ENCODE peak calls at places on chromosomes 16 and 17, in eight cellular contexts. P, H, C, N, D, X, S and Q are unnamed samples.

GRCh38 chr16:57380671-57381462 is 8.6 kb downstream of the CX3CL1 start:
- DNase-seq in X (no peak), D (no peak), S (peak), N (peak), P (no peak), H (no peak), C (no peak), Q (peak)

GRCh38 chr17:66549731-66550207 is 247.4 kb downstream of the PRKCA start:
- DNase-seq in N (no peak), D (no peak), P (no peak), X (peak), S (no peak), C (no peak), H (no peak), Q (no peak)

GRCh38 chr16:2816751-2817495 is at the start of gene PRSS21:
- DNase-seq in N (no peak), S (no peak), P (no peak), C (no peak), X (no peak), H (peak), D (no peak), Q (no peak)

GRCh38 chr17:61408151-61409041 is 8.8 kb downstream of the TBX2 start:
- DNase-seq in C (no peak), S (peak), N (no peak), P (peak), H (no peak), D (no peak), X (no peak), Q (no peak)

GRCh38 chr17:19410875-19411291 is at the start of gene RNF112:
- DNase-seq in H (no peak), N (no peak), C (no peak), S (no peak), X (peak), P (no peak), D (no peak), Q (no peak)

GRCh38 chr17:72525225-72525988 is 404.6 kb downstream of the SOX9 start:
- DNase-seq in C (no peak), N (peak), D (no peak), S (no peak), H (no peak), X (no peak), P (no peak), Q (no peak)

GRCh38 chr17:30219315-30219714 is 16.2 kb downstream of the SLC6A4 start:
- DNase-seq in N (no peak), S (no peak), X (no peak), H (no peak), D (no peak), P (no peak), C (no peak), Q (no peak)

GRCh38 chr16:79902351-79902750 is 301.8 kb upstream of the MAF start:
- DNase-seq in S (no peak), P (no peak), X (no peak), D (no peak), N (no peak), C (no peak), H (no peak), Q (no peak)

GRCh38 chr16:57635266-57636097 is 7.1 kb downstream of the ADGRG1 start:
- DNase-seq in X (no peak), C (no peak), H (no peak), D (no peak), S (no peak), N (peak), P (no peak), Q (no peak)

GRCh38 chr16:85555549-85556455 is 57.3 kb upstream of the GSE1 start:
- DNase-seq in C (no peak), N (peak), H (peak), P (peak), X (peak), D (no peak), S (peak), Q (no peak)

GRCh38 chr16:86075839-86076440 is 177.0 kb downstream of the IRF8 start:
- DNase-seq in X (no peak), C (no peak), S (no peak), P (no peak), H (no peak), N (no peak), D (no peak), Q (no peak)

GRCh38 chr17:3213587-3213986 is 6.1 kb downstream of the OR1A1 start:
- DNase-seq in D (no peak), N (no peak), C (no peak), P (no peak), X (no peak), S (no peak), H (no peak), Q (no peak)

GRCh38 chr17:4541041-4541327 is 14.2 kb downstream of the MYBBP1A start:
- DNase-seq in P (no peak), N (no peak), C (no peak), S (no peak), X (no peak), H (no peak), D (no peak), Q (no peak)

GRCh38 chr16:57742543-57742942 is 7.0 kb downstream of the KATNB1 start:
- DNase-seq in S (no peak), C (no peak), P (no peak), X (no peak), N (no peak), D (no peak), H (no peak), Q (no peak)

GRCh38 chr17:27384261-27384701 is 72.0 kb upstream of the KSR1 start:
- DNase-seq in P (no peak), C (no peak), N (no peak), X (peak), D (no peak), S (peak), H (no peak), Q (no peak)

GRCh38 chr17:55709440-55709839 is 13.2 kb downstream of the TMEM100 start:
- DNase-seq in D (no peak), X (no peak), H (no peak), P (no peak), S (no peak), N (no peak), C (no peak), Q (no peak)

GRCh38 chr17:20988001-20988641 is 54.7 kb downstream of the USP22 start:
- DNase-seq in X (no peak), D (no peak), H (no peak), N (no peak), P (no peak), S (no peak), C (no peak), Q (no peak)

GRCh38 chr17:48234922-48235321 is 127.4 kb downstream of the SNX11 start:
- DNase-seq in S (no peak), X (no peak), P (no peak), C (no peak), D (no peak), N (no peak), H (no peak), Q (no peak)

GRCh38 chr17:17140590-17140980 is 65.5 kb downstream of the PLD6 start:
- DNase-seq in C (no peak), H (no peak), N (no peak), D (no peak), P (no peak), X (peak), S (peak), Q (no peak)

GRCh38 chr17:83053779-83054451 is 25.5 kb upstream of the METRNL start:
- DNase-seq in S (no peak), D (no peak), H (no peak), N (peak), C (no peak), X (no peak), P (no peak), Q (no peak)

GRCh38 chr16:82344157-82344556 is 174.1 kb upstream of the MPHOSPH6 start:
- DNase-seq in C (no peak), H (no peak), D (no peak), X (peak), N (peak), P (no peak), S (no peak), Q (peak)

GRCh38 chr17:39669897-39670735 is 1.9 kb downstream of the PNMT start:
- DNase-seq in P (no peak), S (no peak), N (no peak), D (no peak), H (no peak), X (no peak), C (no peak), Q (no peak)

GRCh38 chr16:59060212-59060611 is 326.1 kb upstream of the GOT2 start:
- DNase-seq in D (no peak), N (no peak), H (no peak), C (no peak), S (no peak), X (peak), P (no peak), Q (no peak)

GRCh38 chr17:61211233-61211632 is 188.4 kb upstream of the TBX2 start:
- DNase-seq in P (no peak), D (no peak), C (no peak), S (no peak), X (no peak), N (no peak), H (no peak), Q (no peak)

GRCh38 chr16:1643521-1643920 is 31.4 kb downstream of the CRAMP1 start:
- DNase-seq in N (no peak), C (no peak), X (no peak), P (no peak), D (no peak), H (no peak), S (no peak), Q (no peak)

GRCh38 chr16:77043076-77043475 is 147.9 kb upstream of the MON1B start:
- DNase-seq in S (peak), X (no peak), H (no peak), P (no peak), N (no peak), C (no peak), D (no peak), Q (peak)

GRCh38 chr16:84985079-84986065 is 26.0 kb downstream of the ZDHHC7 start:
- DNase-seq in S (no peak), C (no peak), X (peak), D (no peak), H (no peak), N (no peak), P (no peak), Q (no peak)

GRCh38 chr17:16444258-16444886 is 29.0 kb downstream of the TRPV2 start:
- DNase-seq in X (no peak), C (no peak), H (no peak), P (no peak), S (no peak), N (no peak), D (no peak), Q (no peak)

GRCh38 chr17:50423553-50424159 is 2.4 kb upstream of the ACSF2 start:
- DNase-seq in C (no peak), H (no peak), N (peak), D (no peak), X (peak), S (no peak), P (no peak), Q (peak)

GRCh38 chr16:97822-98221 is 19.8 kb downstream of the MPG start:
- DNase-seq in C (no peak), N (no peak), S (no peak), H (no peak), P (no peak), X (peak), D (no peak), Q (no peak)

GRCh38 chr17:45013021-45013997 is 38.1 kb downstream of the DCAKD start:
- DNase-seq in H (no peak), C (no peak), D (no peak), X (no peak), N (no peak), P (no peak), S (no peak), Q (no peak)

GRCh38 chr16:90046122-90046970 is 27.1 kb upstream of the DBNDD1 start:
- DNase-seq in S (no peak), N (no peak), X (no peak), D (no peak), P (no peak), H (no peak), C (no peak), Q (no peak)